ENCODE peak calls at places on chromosomes 2 and 18, in five cellular contexts. N is GM12878, B is A549, J is left lung, U is heart right ventricle. R is an unnamed sample. For H3K9me3, the result is how much of the 10 kb centered on the place peaks cover.

GRCh38 chr2:175064797-175065196 is 59.6 kb upstream of the CHN1 start:
- ATAC-seq in N (no peak), B (no peak), J (no peak), U (no peak), R (no peak)

GRCh38 chr2:212330263-212330662 is 208.3 kb downstream of the ERBB4 start:
- ATAC-seq in N (no peak), B (no peak), J (peak), U (no peak), R (no peak)

GRCh38 chr2:188978291-188979081 is 4.3 kb downstream of the COL3A1 start:
- ATAC-seq in N (peak), B (peak), J (peak), U (peak), R (peak)

GRCh38 chr2:28201711-28202180 is 190.9 kb upstream of the FOSL2 start:
- ATAC-seq in N (no peak), B (no peak), J (no peak), U (peak), R (peak)

GRCh38 chr18:24080861-24081260 is 58.0 kb upstream of the CABYR start:
- ATAC-seq in N (no peak), B (no peak), J (no peak), U (no peak), R (no peak)

GRCh38 chr2:218745160-218745558 is 34.5 kb downstream of the TTLL4 start:
- ATAC-seq in N (peak), B (no peak), J (peak), U (peak), R (peak)

GRCh38 chr18:44697315-44697714 is 16.6 kb downstream of the SETBP1 start:
- ATAC-seq in N (no peak), B (no peak), J (no peak), U (no peak), R (no peak)

GRCh38 chr2:30300456-30301221 is 69.3 kb downstream of the LBH start:
- ATAC-seq in N (no peak), B (peak), J (peak), U (peak), R (peak)

GRCh38 chr2:148255929-148256328 is 235.0 kb downstream of the MBD5 start:
- ATAC-seq in N (no peak), B (no peak), J (peak), U (no peak), R (no peak)

GRCh38 chr18:6719098-6719913 is 10.2 kb upstream of the ARHGAP28 start:
- ATAC-seq in N (no peak), B (no peak), J (peak), U (no peak), R (no peak)

GRCh38 chr2:182077023-182077422 is 91.4 kb downstream of the PPP1R1C start:
- ATAC-seq in N (no peak), B (no peak), J (no peak), U (no peak), R (no peak)

GRCh38 chr2:128449226-128450061 is 130.8 kb upstream of the HS6ST1 start:
- ATAC-seq in N (no peak), B (peak), J (no peak), U (peak), R (no peak)

DNA sequence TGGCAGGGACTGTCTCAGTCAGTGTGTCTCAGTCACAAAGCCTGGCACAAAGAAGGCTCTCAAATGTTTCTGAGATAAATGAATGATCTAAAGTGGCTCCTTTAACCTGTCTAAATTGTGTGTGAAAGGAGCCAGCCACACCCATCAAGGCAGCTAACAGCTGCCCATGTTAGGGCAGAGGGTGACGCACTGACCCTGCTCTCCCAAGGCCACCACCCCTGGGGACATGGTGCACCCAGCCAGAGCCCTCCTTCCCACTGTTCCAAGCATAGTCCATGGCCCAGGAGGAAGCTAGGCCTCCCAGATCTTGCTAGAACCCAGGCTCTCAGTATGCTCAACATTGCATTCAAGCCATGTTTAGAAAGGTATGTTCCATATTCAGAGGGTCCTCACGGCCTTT is 100.3 kb downstream of the KLHL29 start:
- ATAC-seq in N (no peak), B (no peak), J (no peak), U (no peak), R (no peak)
- H3K9me3 ChIP-seq in N (under half), B (under half), J (under half), U (under half), R (under half)

DNA sequence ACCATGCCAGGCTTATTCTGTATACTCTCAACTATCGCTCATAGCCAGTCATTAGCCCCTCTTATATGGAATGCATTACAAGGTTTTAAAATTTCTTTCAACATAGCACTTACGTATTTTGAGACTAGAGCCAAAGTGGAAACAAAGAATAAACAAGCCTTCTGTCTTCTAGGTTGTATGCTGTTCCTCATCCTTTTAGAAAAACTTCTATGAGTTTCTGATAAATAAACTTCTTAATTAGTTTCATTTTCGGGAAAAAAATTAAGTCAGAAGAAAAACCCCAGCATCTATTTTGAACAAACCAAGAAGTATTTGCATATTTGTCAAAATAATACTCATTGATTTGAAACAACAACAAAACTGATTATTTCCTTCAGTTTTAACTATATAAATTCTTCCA is 833.5 kb downstream of the TRIB2 start:
- ATAC-seq in N (peak), B (no peak), J (no peak), U (no peak), R (no peak)
- H3K9me3 ChIP-seq in N (under half), B (under half), J (under half), U (under half), R (under half)

DNA sequence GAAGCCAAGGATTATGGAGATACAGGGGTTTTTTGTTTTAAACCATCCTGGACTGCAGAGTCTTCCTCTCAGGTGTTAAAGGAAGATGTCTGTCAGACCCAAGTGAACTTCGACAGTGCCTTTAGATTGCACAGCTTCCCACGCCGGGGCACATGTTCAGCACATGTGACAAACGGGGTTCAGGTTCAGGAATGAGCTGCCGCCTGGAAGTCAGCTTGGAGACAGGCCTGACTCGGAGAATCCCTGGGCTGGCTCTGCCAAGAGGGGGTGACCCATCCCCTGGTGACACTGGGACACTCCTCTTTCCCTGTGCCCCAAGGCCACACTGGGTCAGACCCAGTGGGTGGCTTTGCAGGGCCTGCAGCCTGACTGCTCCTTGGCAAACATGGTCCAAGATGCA is 359.3 kb upstream of the SALL3 start:
- ATAC-seq in N (no peak), B (no peak), J (no peak), U (no peak), R (no peak)
- H3K9me3 ChIP-seq in N (under half), B (under half), J (under half), U (under half), R (under half)

GRCh38 chr18:79725486-79725885 is 45.9 kb downstream of the CTDP1 start:
- ATAC-seq in N (no peak), B (no peak), J (no peak), U (no peak), R (no peak)
- H3K9me3 ChIP-seq in N (under half), B (under half), J (under half), U (under half), R (under half)

GRCh38 chr2:42061839-42062238 is 14.0 kb downstream of the PKDCC start:
- ATAC-seq in N (no peak), B (no peak), J (no peak), U (no peak), R (no peak)
- H3K9me3 ChIP-seq in N (under half), B (under half), J (under half), U (under half), R (under half)

GRCh38 chr18:9260388-9261380 is 73.9 kb upstream of the TWSG1 start:
- ATAC-seq in N (no peak), B (no peak), J (no peak), U (no peak), R (no peak)

GRCh38 chr18:9259148-9259547 is 75.4 kb upstream of the TWSG1 start:
- ATAC-seq in N (no peak), B (no peak), J (no peak), U (no peak), R (no peak)

GRCh38 chr18:9263264-9263663 is 71.3 kb upstream of the TWSG1 start:
- ATAC-seq in N (no peak), B (no peak), J (no peak), U (no peak), R (no peak)
- H3K9me3 ChIP-seq in N (under half), B (under half), J (under half), U (under half), R (under half)

DNA sequence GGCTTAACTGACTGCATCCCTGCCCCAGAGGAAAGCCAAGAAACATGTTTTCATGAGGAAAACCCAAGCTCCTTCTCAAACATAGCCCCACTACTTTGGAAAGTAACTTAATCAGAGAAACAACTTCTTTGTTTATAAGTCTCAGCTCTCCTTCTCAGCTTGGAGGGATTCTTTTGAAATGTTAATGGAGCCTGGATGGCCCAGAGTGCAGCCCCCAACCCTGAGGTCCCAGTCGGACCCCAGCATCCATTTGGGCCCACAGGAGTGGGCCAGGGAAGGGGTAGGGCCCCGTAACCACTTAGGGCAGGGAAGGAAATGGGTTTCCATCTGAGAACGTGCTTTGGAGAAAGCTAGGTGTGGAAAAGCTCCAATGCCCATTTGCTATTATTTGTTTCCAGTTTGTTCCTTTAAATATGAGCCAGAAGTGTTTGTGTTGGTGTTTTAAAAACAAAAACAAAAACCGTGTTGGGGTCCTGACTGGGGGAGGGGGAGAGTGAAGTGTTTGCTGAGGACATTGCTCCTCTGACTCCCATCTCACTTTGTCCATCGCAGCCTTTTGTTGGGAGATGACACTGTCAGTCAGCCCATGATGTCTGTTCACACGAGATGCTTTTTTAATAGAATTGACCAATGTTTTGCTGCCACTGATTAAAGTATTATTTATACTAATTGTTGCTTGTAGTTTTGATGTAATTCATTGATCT is 1.6 kb upstream of the HOXD3 start:
- ATAC-seq in N (no peak), B (no peak), J (no peak), U (no peak), R (no peak)
- H3K9me3 ChIP-seq in N (under half), B (under half), J (under half), U (under half), R (under half)

GRCh38 chr2:37441055-37441454 is 96.6 kb downstream of the QPCT start:
- ATAC-seq in N (peak), B (no peak), J (no peak), U (no peak), R (no peak)
- H3K9me3 ChIP-seq in N (under half), B (under half), J (under half), U (under half), R (under half)

GRCh38 chr2:4579977-4580376 is 876.6 kb downstream of the DCDC2C start:
- ATAC-seq in N (no peak), B (no peak), J (no peak), U (no peak), R (no peak)
- H3K9me3 ChIP-seq in N (under half), B (under half), J (under half), U (under half), R (under half)

GRCh38 chr18:72433756-72434155 is 110.4 kb downstream of the CBLN2 start:
- ATAC-seq in N (no peak), B (no peak), J (no peak), U (no peak), R (no peak)
- H3K9me3 ChIP-seq in N (under half), B (under half), J (under half), U (under half), R (under half)